ENCODE peak calls at places on chromosome 18, in four cellular contexts. R, L, A and B are unnamed samples.

GRCh38 chr18:524496-524895 is 24.0 kb upstream of the COLEC12 start:
- DNase-seq in R (no peak), L (no peak), A (no peak), B (peak)

GRCh38 chr18:53796042-53796729 is 428.3 kb downstream of the MBD2 start:
- DNase-seq in R (peak), L (no peak), A (no peak), B (peak)

GRCh38 chr18:24499814-24500601 is 39.6 kb downstream of the HRH4 start:
- DNase-seq in R (no peak), L (no peak), A (no peak), B (no peak)

GRCh38 chr18:68779169-68779568 is 18.7 kb upstream of the CCDC102B start:
- DNase-seq in R (no peak), L (no peak), A (no peak), B (peak)

GRCh38 chr18:44627245-44627644 is 53.4 kb upstream of the SETBP1 start:
- DNase-seq in R (no peak), L (no peak), A (no peak), B (peak)

GRCh38 chr18:22074343-22075070 is 94.9 kb upstream of the GATA6 start:
- DNase-seq in R (no peak), L (no peak), A (no peak), B (no peak)

GRCh38 chr18:61637905-61638304 is 254.9 kb downstream of the RNF152 start:
- DNase-seq in R (no peak), L (no peak), A (no peak), B (no peak)

GRCh38 chr18:28015671-28016070 is 161.3 kb downstream of the CDH2 start:
- DNase-seq in R (no peak), L (no peak), A (no peak), B (no peak)

GRCh38 chr18:6866552-6866951 is 137.0 kb downstream of the ARHGAP28 start:
- DNase-seq in R (no peak), L (no peak), A (no peak), B (no peak)

GRCh38 chr18:58520964-58521363 is 107.9 kb downstream of the ALPK2 start:
- DNase-seq in R (no peak), L (no peak), A (no peak), B (no peak)

GRCh38 chr18:69956655-69957054 is 9.0 kb upstream of the CD226 start:
- DNase-seq in R (no peak), L (no peak), A (no peak), B (no peak)

GRCh38 chr18:48947583-48947982 is 3.2 kb downstream of the SMAD7 start:
- DNase-seq in R (no peak), L (peak), A (no peak), B (peak)

GRCh38 chr18:68267583-68267982 is 447.3 kb downstream of the TMX3 start:
- DNase-seq in R (no peak), L (no peak), A (no peak), B (peak)

GRCh38 chr18:48488388-48488850 is 50.4 kb upstream of the CTIF start:
- DNase-seq in R (peak), L (peak), A (peak), B (peak)

GRCh38 chr18:31819106-31819924 is 58.6 kb upstream of the SLC25A52 start:
- DNase-seq in R (no peak), L (no peak), A (no peak), B (peak)

GRCh38 chr18:58960946-58961722 is 96.5 kb downstream of the ZNF532 start:
- DNase-seq in R (no peak), L (no peak), A (no peak), B (peak)

GRCh38 chr18:12441475-12442035 is 33.8 kb downstream of the PRELID3A start:
- DNase-seq in R (no peak), L (no peak), A (no peak), B (no peak)

GRCh38 chr18:5238371-5238758 is 41.3 kb upstream of the AKAIN1 start:
- DNase-seq in R (peak), L (peak), A (peak), B (peak)

GRCh38 chr18:13612111-13612997 is 114.0 kb downstream of the FAM210A start:
- DNase-seq in R (peak), L (no peak), A (no peak), B (peak)

GRCh38 chr18:49666045-49666444 is 104.2 kb downstream of the LIPG start:
- DNase-seq in R (no peak), L (no peak), A (no peak), B (peak)

GRCh38 chr18:7535436-7536190 is 31.5 kb upstream of the PTPRM start:
- DNase-seq in R (no peak), L (no peak), A (no peak), B (peak)

GRCh38 chr18:74183110-74183509 is 34.8 kb downstream of the TIMM21 start:
- DNase-seq in R (no peak), L (no peak), A (no peak), B (no peak)

GRCh38 chr18:2274613-2275012 is 296.7 kb downstream of the METTL4 start:
- DNase-seq in R (no peak), L (no peak), A (no peak), B (no peak)

GRCh38 chr18:76451475-76452331 is 43.3 kb downstream of the ZNF516 start:
- DNase-seq in R (peak), L (peak), A (peak), B (no peak)

GRCh38 chr18:44526705-44527415 is 153.8 kb upstream of the SETBP1 start:
- DNase-seq in R (no peak), L (no peak), A (no peak), B (no peak)

GRCh38 chr18:70044626-70045025 is 97.0 kb upstream of the CD226 start:
- DNase-seq in R (no peak), L (no peak), A (no peak), B (peak)

GRCh38 chr18:4987452-4988405 is 209.3 kb downstream of the AKAIN1 start:
- DNase-seq in R (no peak), L (no peak), A (no peak), B (no peak)

GRCh38 chr18:23684515-23685197 is 4.6 kb upstream of the LAMA3 start:
- DNase-seq in R (no peak), L (no peak), A (no peak), B (peak)

GRCh38 chr18:74351354-74351753 is 35.7 kb downstream of the C18orf63 start:
- DNase-seq in R (no peak), L (no peak), A (no peak), B (peak)

DNA sequence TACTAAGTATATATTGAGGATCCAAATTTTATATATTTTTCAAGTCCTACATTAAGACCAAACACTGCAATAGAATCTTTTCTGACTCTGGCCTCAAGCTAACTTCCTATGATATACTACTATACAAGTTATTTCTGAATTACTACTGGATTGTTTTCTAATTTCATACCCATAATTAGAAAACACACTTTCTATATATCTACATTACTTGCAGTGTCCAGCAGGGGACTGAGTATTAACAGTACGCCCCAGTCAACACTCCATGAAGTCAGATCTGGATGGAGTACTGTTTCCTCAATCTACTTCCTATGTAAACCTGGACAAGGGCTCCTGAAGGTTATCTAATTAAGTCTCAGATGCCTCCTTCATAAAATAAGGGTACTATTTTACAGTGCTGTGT is 26.5 kb downstream of the RMP24 start:
- DNase-seq in R (no peak), L (no peak), A (no peak), B (no peak)
- TF ChIP-seq CTCF in R (no peak), L (no peak), A (no peak), B (peak)

DNA sequence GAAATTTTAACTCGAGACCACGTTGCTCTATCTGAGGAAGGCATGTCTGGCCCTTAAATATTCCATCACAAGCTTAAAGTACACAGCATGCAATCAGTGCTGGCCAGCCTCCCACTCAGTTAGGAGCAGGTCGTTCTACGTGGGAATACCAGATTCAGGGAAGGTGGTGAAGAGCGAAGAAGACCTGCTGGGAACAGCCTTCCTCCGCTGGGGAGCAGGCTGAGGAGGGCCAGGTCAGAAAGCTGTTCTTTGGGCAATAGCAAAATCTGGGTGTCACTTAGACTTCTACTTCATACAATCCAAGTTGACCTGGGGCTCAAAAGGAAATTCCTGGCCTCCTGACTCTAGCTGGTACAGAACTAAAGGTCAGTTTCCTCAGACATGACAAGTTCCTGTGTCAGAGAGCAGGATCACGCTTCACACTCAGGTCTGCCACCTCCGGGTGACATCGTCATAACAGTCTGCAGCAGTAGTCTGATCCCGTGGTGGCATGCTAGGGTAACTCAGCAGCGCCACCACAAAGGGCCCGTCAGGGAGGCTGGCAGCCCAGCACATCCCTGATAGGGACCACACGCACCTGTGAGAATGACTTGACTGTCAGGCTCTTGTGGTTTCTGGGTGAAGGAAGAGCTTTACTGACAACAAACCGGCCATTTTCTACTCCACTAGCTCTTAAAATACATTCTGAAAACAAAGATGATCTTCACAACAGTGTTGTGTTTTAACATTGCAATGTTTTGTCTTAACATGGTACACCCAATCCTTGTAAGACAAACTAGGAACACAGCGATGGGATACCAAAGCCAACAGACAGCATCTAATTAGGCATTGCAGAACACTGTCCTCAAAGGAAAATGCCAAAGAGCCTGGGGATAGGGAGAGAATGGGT is 35.2 kb upstream of the NAPG start:
- DNase-seq in R (no peak), L (no peak), A (no peak), B (no peak)
- TF ChIP-seq CTCF in R (no peak), L (no peak), A (peak), B (no peak)

DNA sequence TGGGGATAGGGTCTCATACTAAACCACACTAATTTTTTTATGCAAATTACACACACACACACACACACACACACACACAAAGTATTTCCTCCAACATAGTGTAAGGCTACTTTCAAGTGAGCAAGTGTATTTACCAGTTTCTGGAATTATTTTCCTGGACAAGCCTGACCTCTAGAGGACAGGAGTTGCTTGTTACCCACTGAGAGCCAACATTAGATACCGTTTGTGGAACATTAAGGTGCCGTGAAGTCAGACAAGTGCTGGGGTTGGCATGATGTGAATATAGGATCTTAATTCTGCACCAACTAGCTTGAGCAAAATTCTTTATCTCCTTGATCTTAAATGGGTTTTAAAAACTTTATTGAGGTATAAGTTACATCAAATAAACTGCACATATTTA is 39.3 kb upstream of the SERPINB2 start:
- DNase-seq in R (no peak), L (no peak), A (no peak), B (peak)
- TF ChIP-seq CTCF in R (no peak), L (no peak), A (peak), B (peak)

DNA sequence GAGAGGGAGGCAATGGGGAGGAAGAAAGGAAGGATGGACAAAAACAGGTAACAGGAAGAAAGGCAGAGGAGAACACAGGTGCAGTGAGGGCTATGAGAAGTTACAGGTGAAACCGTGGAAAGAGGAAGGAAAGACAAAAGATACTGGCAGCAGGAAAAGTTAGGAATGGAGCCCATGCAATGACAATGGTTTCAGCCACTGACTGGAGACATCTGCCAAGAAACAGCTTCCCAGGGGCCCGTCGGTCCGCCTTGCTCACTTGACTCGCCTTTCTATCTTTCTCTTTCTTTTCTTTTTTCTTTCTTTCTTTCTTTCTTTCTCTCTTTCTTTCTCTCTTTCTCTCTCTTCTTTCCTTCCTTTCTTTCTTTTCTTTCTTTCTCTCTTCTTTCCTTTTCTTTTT is 37.5 kb downstream of the ST8SIA5 start:
- DNase-seq in R (no peak), L (no peak), A (no peak), B (no peak)
- TF ChIP-seq CTCF in R (no peak), L (no peak), A (no peak), B (no peak)